ENCODE peak calls at places on chromosomes 1 and 21, in five cellular contexts. P is mesendoderm, W is omental fat pad, I is lung microvascular endothelial cell, B is astrocyte. K is an unnamed sample.

GRCh38 chr1:7493711-7494110 is 277.4 kb upstream of the VAMP3 start:
- DNase-seq in P (no peak), W (no peak), I (no peak), B (no peak), K (no peak)

GRCh38 chr21:46399129-46399528 is 59.6 kb upstream of the DIP2A start:
- DNase-seq in P (no peak), W (no peak), I (no peak), B (no peak), K (no peak)

GRCh38 chr21:36429672-36430546 is 44.7 kb downstream of the CHAF1B start:
- DNase-seq in P (peak), W (peak), I (peak), B (peak), K (peak)

GRCh38 chr1:229058716-229059115 is 212.2 kb upstream of the RAB4A start:
- DNase-seq in P (no peak), W (no peak), I (peak), B (no peak), K (peak)

GRCh38 chr1:119133987-119134386 is 6.5 kb downstream of the WARS2 start:
- DNase-seq in P (peak), W (no peak), I (no peak), B (peak), K (no peak)

GRCh38 chr1:95255826-95256225 is 21.8 kb downstream of the RWDD3 start:
- DNase-seq in P (no peak), W (no peak), I (no peak), B (no peak), K (no peak)

GRCh38 chr1:23424171-23424959 is at the start of gene TCEA3:
- DNase-seq in P (peak), W (no peak), I (no peak), B (no peak), K (no peak)

GRCh38 chr1:2049517-2050481 is at the start of gene PRKCZ:
- DNase-seq in P (peak), W (peak), I (no peak), B (no peak), K (no peak)

GRCh38 chr1:5933050-5933449 is 59.2 kb downstream of the NPHP4 start:
- DNase-seq in P (no peak), W (no peak), I (no peak), B (no peak), K (no peak)

GRCh38 chr1:226060976-226061792 is 1.3 kb upstream of the H3-3A start:
- DNase-seq in P (no peak), W (no peak), I (no peak), B (no peak), K (no peak)

GRCh38 chr1:160954158-160955104 is at the start of gene ITLN2:
- DNase-seq in P (peak), W (no peak), I (peak), B (no peak), K (no peak)

GRCh38 chr21:27275294-27275927 is 308.5 kb upstream of the ADAMTS5 start:
- DNase-seq in P (no peak), W (no peak), I (no peak), B (peak), K (no peak)

GRCh38 chr1:167077128-167077867 is 12.9 kb downstream of the GPA33 start:
- DNase-seq in P (no peak), W (no peak), I (no peak), B (no peak), K (no peak)

GRCh38 chr1:161890574-161890973 is 124.5 kb downstream of the ATF6 start:
- DNase-seq in P (no peak), W (no peak), I (no peak), B (no peak), K (no peak)

GRCh38 chr1:54493608-54494007 is 54.4 kb upstream of the ACOT11 start:
- DNase-seq in P (no peak), W (no peak), I (no peak), B (no peak), K (no peak)

GRCh38 chr21:45088729-45089128 is 14.3 kb downstream of the ADARB1 start:
- DNase-seq in P (no peak), W (no peak), I (no peak), B (no peak), K (no peak)

GRCh38 chr1:181129771-181130606 is 41.5 kb downstream of the IER5 start:
- DNase-seq in P (peak), W (no peak), I (no peak), B (no peak), K (no peak)

GRCh38 chr1:47940321-47940720 is 56.9 kb downstream of the TRABD2B start:
- DNase-seq in P (no peak), W (no peak), I (no peak), B (no peak), K (no peak)

GRCh38 chr1:41716188-41717130 is 202.3 kb downstream of the HIVEP3 start:
- DNase-seq in P (peak), W (no peak), I (no peak), B (no peak), K (no peak)

GRCh38 chr21:31382060-31382459 is 38.0 kb upstream of the TIAM1 start:
- DNase-seq in P (no peak), W (no peak), I (no peak), B (no peak), K (no peak)

GRCh38 chr1:202112864-202113689 is 9.6 kb upstream of the GPR37L1 start:
- DNase-seq in P (no peak), W (no peak), I (no peak), B (peak), K (no peak)

GRCh38 chr1:3596663-3597598 is 14.4 kb downstream of the MEGF6 start:
- DNase-seq in P (no peak), W (no peak), I (no peak), B (no peak), K (no peak)

GRCh38 chr1:247417786-247418185 is 1.8 kb downstream of the NLRP3 start:
- DNase-seq in P (no peak), W (no peak), I (no peak), B (no peak), K (no peak)

GRCh38 chr1:111202707-111203623 is 2.5 kb upstream of the DENND2D start:
- DNase-seq in P (peak), W (no peak), I (no peak), B (no peak), K (no peak)

GRCh38 chr1:225866061-225866844 is 15.9 kb downstream of the TMEM63A start:
- DNase-seq in P (no peak), W (no peak), I (peak), B (peak), K (peak)

GRCh38 chr1:175757381-175758015 is 14.1 kb upstream of the TNR start:
- DNase-seq in P (peak), W (no peak), I (peak), B (no peak), K (peak)

GRCh38 chr1:115325876-115326275 is 12.2 kb downstream of the NGF start:
- DNase-seq in P (no peak), W (no peak), I (peak), B (no peak), K (no peak)

GRCh38 chr1:224929335-224930237 is at the start of gene DNAH14:
- DNase-seq in P (peak), W (peak), I (peak), B (peak), K (peak)

GRCh38 chr1:109370712-109371270 is 26.9 kb downstream of the SORT1 start:
- DNase-seq in P (no peak), W (no peak), I (peak), B (peak), K (no peak)

GRCh38 chr1:111204211-111204883 is 3.9 kb upstream of the DENND2D start:
- DNase-seq in P (no peak), W (no peak), I (no peak), B (no peak), K (no peak)

K was measured in endothelial cell of umbilical vein.